ENCODE peak calls at places on chromosomes 12 and 14, in eight cellular contexts. S, P, Y, A, D, Q, K and N are unnamed samples.

GRCh38 chr12:40921563-40922163 is 229.4 kb downstream of the CNTN1 start:
- DNase-seq in S (no peak), P (peak), Y (no peak), A (no peak), D (no peak), Q (peak), K (no peak), N (peak)

GRCh38 chr12:981956-982355 is 9.1 kb upstream of the ERC1 start:
- DNase-seq in S (no peak), P (no peak), Y (no peak), A (no peak), D (no peak), Q (no peak), K (no peak), N (no peak)

GRCh38 chr14:92173668-92174067 is 51.9 kb downstream of the CPSF2 start:
- DNase-seq in S (no peak), P (no peak), Y (no peak), A (no peak), D (no peak), Q (no peak), K (no peak), N (no peak)

GRCh38 chr14:32252030-32252670 is 49.1 kb upstream of the RNU6-8 start:
- DNase-seq in S (peak), P (peak), Y (peak), A (no peak), D (peak), Q (peak), K (peak), N (peak)

GRCh38 chr12:53224897-53225634 is 6.9 kb downstream of the RARG start:
- DNase-seq in S (no peak), P (no peak), Y (no peak), A (peak), D (no peak), Q (no peak), K (no peak), N (no peak)

GRCh38 chr14:61662437-61663311 is 32.6 kb upstream of the HIF1A start:
- DNase-seq in S (peak), P (peak), Y (no peak), A (no peak), D (peak), Q (peak), K (no peak), N (no peak)

GRCh38 chr12:110556705-110557104 is 26.4 kb downstream of the PPTC7 start:
- DNase-seq in S (no peak), P (no peak), Y (no peak), A (no peak), D (no peak), Q (no peak), K (no peak), N (no peak)

GRCh38 chr14:93037354-93037753 is 78.4 kb downstream of the ITPK1 start:
- DNase-seq in S (no peak), P (no peak), Y (no peak), A (no peak), D (no peak), Q (peak), K (no peak), N (no peak)

GRCh38 chr12:111409403-111410228 is 3.9 kb downstream of the SH2B3 start:
- DNase-seq in S (no peak), P (peak), Y (no peak), A (peak), D (no peak), Q (no peak), K (no peak), N (peak)

GRCh38 chr14:73723799-73724621 is 9.8 kb upstream of the PNMA1 start:
- DNase-seq in S (no peak), P (peak), Y (no peak), A (peak), D (no peak), Q (no peak), K (peak), N (peak)

GRCh38 chr14:53325176-53325806 is 172.2 kb upstream of the DDHD1 start:
- DNase-seq in S (no peak), P (no peak), Y (no peak), A (no peak), D (no peak), Q (peak), K (no peak), N (no peak)

GRCh38 chr12:17076335-17076734 is 470.4 kb upstream of the LMO3 start:
- DNase-seq in S (no peak), P (no peak), Y (no peak), A (no peak), D (peak), Q (peak), K (no peak), N (no peak)

GRCh38 chr12:125403145-125403789 is 338.0 kb downstream of the AACS start:
- DNase-seq in S (no peak), P (peak), Y (no peak), A (no peak), D (peak), Q (peak), K (no peak), N (peak)

GRCh38 chr14:22561661-22562579 is 27.1 kb downstream of the DAD1 start:
- DNase-seq in S (peak), P (no peak), Y (no peak), A (no peak), D (peak), Q (no peak), K (no peak), N (no peak)

GRCh38 chr12:122051231-122051876 is 27.2 kb upstream of the MLXIP start:
- DNase-seq in S (no peak), P (no peak), Y (no peak), A (peak), D (no peak), Q (no peak), K (no peak), N (peak)